ENCODE peak calls at places on chromosomes 11 and 22, in four cellular contexts. One of them, this sample, is unnamed.

GRCh38 chr11:10307411-10308207 is 2.7 kb downstream of the ADM start:
- DNase-seq in brain microvascular endothelial cell: peak
- DNase-seq in AG09309: no peak
- DNase-seq in fibroblast of villous mesenchyme: peak
- DNase-seq in this sample: no peak

GRCh38 chr11:94876645-94877445 is 96.5 kb downstream of the CWC15 start:
- DNase-seq in brain microvascular endothelial cell: peak
- DNase-seq in AG09309: peak
- DNase-seq in fibroblast of villous mesenchyme: peak
- DNase-seq in this sample: peak

GRCh38 chr11:110373061-110373702 is 56.6 kb upstream of the FDX1 start:
- DNase-seq in brain microvascular endothelial cell: no peak
- DNase-seq in AG09309: peak
- DNase-seq in fibroblast of villous mesenchyme: peak
- DNase-seq in this sample: no peak

GRCh38 chr11:5564259-5565019 is 16.1 kb upstream of the OR52H1 start:
- DNase-seq in brain microvascular endothelial cell: peak
- DNase-seq in AG09309: no peak
- DNase-seq in fibroblast of villous mesenchyme: no peak
- DNase-seq in this sample: no peak

GRCh38 chr11:65225284-65226102 is 36.3 kb upstream of the POLA2 start:
- DNase-seq in brain microvascular endothelial cell: peak
- DNase-seq in AG09309: peak
- DNase-seq in fibroblast of villous mesenchyme: peak
- DNase-seq in this sample: no peak

GRCh38 chr11:108003623-108004022 is 5.1 kb upstream of the CUL5 start:
- DNase-seq in brain microvascular endothelial cell: no peak
- DNase-seq in AG09309: no peak
- DNase-seq in fibroblast of villous mesenchyme: no peak
- DNase-seq in this sample: no peak

GRCh38 chr11:60985991-60986915 is 14.8 kb downstream of the CD6 start:
- DNase-seq in brain microvascular endothelial cell: peak
- DNase-seq in AG09309: no peak
- DNase-seq in fibroblast of villous mesenchyme: no peak
- DNase-seq in this sample: no peak

GRCh38 chr22:47329727-47330653 is 567.5 kb downstream of the TBC1D22A start:
- DNase-seq in brain microvascular endothelial cell: no peak
- DNase-seq in AG09309: no peak
- DNase-seq in fibroblast of villous mesenchyme: no peak
- DNase-seq in this sample: no peak

GRCh38 chr11:65083134-65083833 is 556 bp downstream of the CDCA5 start:
- DNase-seq in brain microvascular endothelial cell: no peak
- DNase-seq in AG09309: no peak
- DNase-seq in fibroblast of villous mesenchyme: no peak
- DNase-seq in this sample: no peak

GRCh38 chr11:3162410-3163240 is 2.5 kb downstream of the OSBPL5 start:
- DNase-seq in brain microvascular endothelial cell: no peak
- DNase-seq in AG09309: no peak
- DNase-seq in fibroblast of villous mesenchyme: no peak
- DNase-seq in this sample: no peak

GRCh38 chr22:23833911-23834317 is 4.9 kb downstream of the DERL3 start:
- DNase-seq in brain microvascular endothelial cell: no peak
- DNase-seq in AG09309: no peak
- DNase-seq in fibroblast of villous mesenchyme: no peak
- DNase-seq in this sample: no peak

GRCh38 chr11:96246718-96247540 is 96.1 kb downstream of the MAML2 start:
- DNase-seq in brain microvascular endothelial cell: peak
- DNase-seq in AG09309: peak
- DNase-seq in fibroblast of villous mesenchyme: peak
- DNase-seq in this sample: no peak

GRCh38 chr11:46352063-46352841 is 5.0 kb downstream of the DGKZ start:
- DNase-seq in brain microvascular endothelial cell: no peak
- DNase-seq in AG09309: no peak
- DNase-seq in fibroblast of villous mesenchyme: no peak
- DNase-seq in this sample: no peak

GRCh38 chr11:92941676-92942571 is 27.5 kb upstream of the MTNR1B start:
- DNase-seq in brain microvascular endothelial cell: peak
- DNase-seq in AG09309: no peak
- DNase-seq in fibroblast of villous mesenchyme: peak
- DNase-seq in this sample: no peak

GRCh38 chr11:82195251-82195650 is 538.4 kb downstream of the FAM181B start:
- DNase-seq in brain microvascular endothelial cell: no peak
- DNase-seq in AG09309: no peak
- DNase-seq in fibroblast of villous mesenchyme: no peak
- DNase-seq in this sample: no peak

GRCh38 chr11:125941606-125942275 is 4.1 kb upstream of the VSIG10L2 start:
- DNase-seq in brain microvascular endothelial cell: no peak
- DNase-seq in AG09309: no peak
- DNase-seq in fibroblast of villous mesenchyme: peak
- DNase-seq in this sample: no peak

GRCh38 chr11:113334183-113334582 is 19.8 kb downstream of the TTC12 start:
- DNase-seq in brain microvascular endothelial cell: no peak
- DNase-seq in AG09309: no peak
- DNase-seq in fibroblast of villous mesenchyme: no peak
- DNase-seq in this sample: no peak

GRCh38 chr11:113331436-113331835 is 17.1 kb downstream of the TTC12 start:
- DNase-seq in brain microvascular endothelial cell: no peak
- DNase-seq in AG09309: no peak
- DNase-seq in fibroblast of villous mesenchyme: no peak
- DNase-seq in this sample: no peak

GRCh38 chr11:113331988-113332387 is 17.6 kb downstream of the TTC12 start:
- DNase-seq in brain microvascular endothelial cell: no peak
- DNase-seq in AG09309: no peak
- DNase-seq in fibroblast of villous mesenchyme: no peak
- DNase-seq in this sample: no peak

GRCh38 chr11:113329725-113330124 is 15.3 kb downstream of the TTC12 start:
- DNase-seq in brain microvascular endothelial cell: no peak
- DNase-seq in AG09309: no peak
- DNase-seq in fibroblast of villous mesenchyme: no peak
- DNase-seq in this sample: no peak

GRCh38 chr11:113332638-113333329 is 18.4 kb downstream of the TTC12 start:
- DNase-seq in brain microvascular endothelial cell: no peak
- DNase-seq in AG09309: no peak
- DNase-seq in fibroblast of villous mesenchyme: no peak
- DNase-seq in this sample: no peak
- TF ChIP-seq CTCF in brain microvascular endothelial cell: no peak
- TF ChIP-seq CTCF in AG09309: no peak
- TF ChIP-seq CTCF in fibroblast of villous mesenchyme: no peak
- TF ChIP-seq CTCF in this sample: no peak

GRCh38 chr22:36926721-36927435 is 13.4 kb downstream of the CSF2RB start:
- DNase-seq in brain microvascular endothelial cell: no peak
- DNase-seq in AG09309: no peak
- DNase-seq in fibroblast of villous mesenchyme: no peak
- DNase-seq in this sample: no peak
- H3K4me3 ChIP-seq in brain microvascular endothelial cell: no peak
- H3K4me3 ChIP-seq in AG09309: no peak
- H3K4me3 ChIP-seq in fibroblast of villous mesenchyme: no peak
- H3K4me3 ChIP-seq in this sample: no peak

DNA sequence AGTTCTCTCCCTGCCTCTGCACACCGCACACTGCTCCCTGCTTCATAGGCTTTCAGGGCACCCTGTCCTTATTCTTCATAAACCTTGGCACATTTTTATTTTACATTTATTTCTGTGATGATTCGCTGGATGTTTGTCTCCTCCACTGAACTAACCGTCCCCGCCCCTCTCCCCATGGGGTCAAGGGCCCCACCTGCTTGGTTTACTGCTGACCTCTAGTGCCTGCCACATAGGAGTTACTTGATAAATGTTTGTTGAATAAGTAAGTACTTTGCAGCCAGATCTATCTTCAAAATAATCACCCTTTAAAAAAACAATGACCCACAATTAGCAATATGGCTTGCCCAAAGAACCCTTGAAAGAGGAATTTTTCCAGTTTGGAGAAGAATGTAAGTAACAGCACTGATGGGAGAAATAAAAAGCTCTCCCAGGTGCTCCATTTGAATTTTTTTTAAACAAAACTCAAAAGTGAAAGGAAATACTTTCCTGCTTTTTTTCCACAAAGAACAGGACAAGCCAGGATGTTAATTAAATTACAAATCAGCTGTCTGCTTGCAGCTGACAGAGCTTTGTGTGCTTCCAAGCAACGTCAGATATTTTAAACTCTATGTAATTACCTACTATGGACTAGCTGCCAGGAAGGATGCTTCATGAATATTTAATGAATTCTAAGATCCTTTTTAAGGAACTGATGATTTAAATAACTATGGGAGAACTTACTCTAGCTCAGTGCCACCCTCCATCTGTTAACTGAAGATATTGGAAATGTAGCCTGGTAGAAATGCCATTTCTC is 1083.6 kb downstream of the DLG2 start:
- DNase-seq in brain microvascular endothelial cell: no peak
- DNase-seq in AG09309: no peak
- DNase-seq in fibroblast of villous mesenchyme: no peak
- DNase-seq in this sample: no peak
- TF ChIP-seq CTCF in brain microvascular endothelial cell: no peak
- TF ChIP-seq CTCF in AG09309: no peak
- TF ChIP-seq CTCF in fibroblast of villous mesenchyme: no peak
- TF ChIP-seq CTCF in this sample: no peak

GRCh38 chr11:78350101-78350645 is 67.4 kb downstream of the GAB2 start:
- DNase-seq in brain microvascular endothelial cell: no peak
- DNase-seq in AG09309: no peak
- DNase-seq in fibroblast of villous mesenchyme: peak
- DNase-seq in this sample: no peak
- H3K4me3 ChIP-seq in brain microvascular endothelial cell: no peak
- H3K4me3 ChIP-seq in AG09309: no peak
- H3K4me3 ChIP-seq in fibroblast of villous mesenchyme: no peak
- H3K4me3 ChIP-seq in this sample: peak

GRCh38 chr11:612961-613300 is 2.8 kb downstream of the IRF7 start:
- DNase-seq in brain microvascular endothelial cell: no peak
- DNase-seq in AG09309: no peak
- DNase-seq in fibroblast of villous mesenchyme: no peak
- DNase-seq in this sample: no peak
- TF ChIP-seq CTCF in brain microvascular endothelial cell: no peak
- TF ChIP-seq CTCF in AG09309: no peak
- TF ChIP-seq CTCF in fibroblast of villous mesenchyme: no peak
- TF ChIP-seq CTCF in this sample: no peak

This sample was measured in AG04449.